ENCODE peak calls at places on chromosomes 16 and 17, in seven cellular contexts. W, K, L, H, Q, Z and D are unnamed samples.
A peak's percentile ranks its signal among the peaks of the same experiment; 100 is the strongest.

GRCh38 chr16:87791295-87792204 is 25.8 kb upstream of the KLHDC4 start:
- DNase-seq in K (no peak), Q (no peak), W (peak; percentile 95), H (no peak), Z (no peak), L (no peak), D (no peak)

GRCh38 chr16:23869052-23869451 is 33.3 kb downstream of the PRKCB start:
- DNase-seq in Q (no peak), H (no peak), W (no peak), L (no peak), K (no peak), Z (peak; percentile 21), D (peak; percentile 45)

GRCh38 chr17:28718990-28719433 is 773 bp upstream of the RPL23A start:
- DNase-seq in H (peak; percentile 20), K (no peak), W (no peak), Q (no peak), Z (no peak), L (no peak), D (no peak)

GRCh38 chr17:64679710-64680216 is 17.7 kb upstream of the SMURF2 start:
- DNase-seq in Q (no peak), H (no peak), K (no peak), Z (no peak), W (no peak), L (no peak), D (no peak)

GRCh38 chr17:47096343-47096742 is 92.8 kb downstream of the CDC27 start:
- DNase-seq in L (no peak), H (no peak), W (no peak), K (no peak), Q (no peak), Z (no peak), D (no peak)

GRCh38 chr17:14360851-14361250 is 60.0 kb downstream of the HS3ST3B1 start:
- DNase-seq in Q (no peak), Z (no peak), H (no peak), W (no peak), K (no peak), L (no peak), D (no peak)

GRCh38 chr16:12573730-12574383 is 229.8 kb downstream of the CPPED1 start:
- DNase-seq in Q (no peak), Z (peak; percentile 72), K (peak; percentile 85), L (peak; percentile 5), H (peak; percentile 74), W (peak; percentile 81), D (peak; percentile 44)

GRCh38 chr17:14619821-14620220 is 318.9 kb downstream of the HS3ST3B1 start:
- DNase-seq in H (no peak), L (no peak), Z (no peak), W (no peak), Q (no peak), K (no peak), D (no peak)

GRCh38 chr17:48818361-48818841 is 1.4 kb upstream of the TTLL6 start:
- DNase-seq in L (no peak), H (no peak), Z (no peak), W (peak; percentile 57), K (no peak), Q (no peak), D (no peak)

GRCh38 chr17:9968881-9969280 is 63.8 kb upstream of the RCVRN start:
- DNase-seq in H (no peak), W (no peak), Z (no peak), L (no peak), K (no peak), Q (no peak), D (no peak)

GRCh38 chr17:80790021-80790765 is 201.4 kb upstream of the CHMP6 start:
- DNase-seq in K (no peak), Z (no peak), Q (no peak), W (no peak), H (no peak), L (no peak), D (no peak)

GRCh38 chr16:75011634-75012307 is 12.9 kb downstream of the ZNRF1 start:
- DNase-seq in Q (no peak), Z (peak; percentile 68), K (peak; percentile 70), H (no peak), L (no peak), W (no peak), D (peak; percentile 77)

GRCh38 chr16:88719267-88719932 is 13.1 kb downstream of the CTU2 start:
- DNase-seq in K (no peak), H (no peak), Q (no peak), W (no peak), L (no peak), Z (no peak), D (no peak)

GRCh38 chr17:7932949-7933348 is 943 bp downstream of the CNTROB start:
- DNase-seq in Q (no peak), H (peak; percentile 24), K (no peak), L (no peak), Z (peak; percentile 25), W (peak; percentile 71), D (peak; percentile 31)

GRCh38 chr17:48002208-48002919 is 31.5 kb downstream of the CDK5RAP3 start:
- DNase-seq in Z (no peak), W (peak; percentile 83), L (no peak), K (no peak), H (no peak), Q (no peak), D (no peak)